ENCODE peak calls at places on chromosomes 12 and 14, in nine cellular contexts. C is HCT116, N is fibroblast of lung, J is mesendoderm, Q is tibial artery, Y is OCI-LY7, P is heart right ventricle, T is left lung, R is iPS DF 6.9. Z is an unnamed sample.

GRCh38 chr12:52662093-52663006 is 10.3 kb upstream of the KRT2 start:
- DNase-seq in C (no peak), N (no peak), J (peak), Q (no peak), Y (no peak), P (no peak), T (no peak), R (no peak), Z (no peak)

GRCh38 chr12:4355843-4356327 is 23.6 kb downstream of the FGF23 start:
- DNase-seq in C (peak), N (peak), J (peak), Q (no peak), Y (peak), P (peak), T (no peak), R (peak), Z (no peak)

GRCh38 chr12:1877169-1877878 is 41.1 kb downstream of the CACNA2D4 start:
- DNase-seq in C (no peak), N (no peak), J (no peak), Q (no peak), Y (no peak), P (no peak), T (no peak), R (no peak), Z (no peak)

GRCh38 chr12:3206536-3207072 is 129.4 kb downstream of the TSPAN9 start:
- DNase-seq in C (no peak), N (no peak), J (no peak), Q (no peak), Y (no peak), P (no peak), T (no peak), R (no peak), Z (no peak)

GRCh38 chr14:52012635-52013034 is 23.3 kb downstream of the RTRAF start:
- DNase-seq in C (no peak), N (no peak), J (no peak), Q (peak), Y (no peak), P (peak), T (no peak), R (no peak), Z (no peak)

GRCh38 chr12:69994593-69995222 is 169.7 kb downstream of the MYRFL start:
- DNase-seq in C (no peak), N (no peak), J (no peak), Q (no peak), Y (no peak), P (no peak), T (no peak), R (no peak), Z (no peak)

GRCh38 chr12:121124402-121125109 is 8.1 kb upstream of the P2RX7 start:
- DNase-seq in C (peak), N (peak), J (peak), Q (no peak), Y (no peak), P (peak), T (no peak), R (no peak), Z (peak)

GRCh38 chr12:91422107-91422506 is 239.5 kb upstream of the DCN start:
- DNase-seq in C (no peak), N (no peak), J (no peak), Q (no peak), Y (no peak), P (no peak), T (no peak), R (no peak), Z (no peak)

GRCh38 chr12:63889236-63889635 is 44.7 kb downstream of the SRGAP1 start:
- DNase-seq in C (no peak), N (peak), J (peak), Q (no peak), Y (no peak), P (no peak), T (no peak), R (no peak), Z (no peak)

GRCh38 chr12:51860986-51861385 is 12.5 kb upstream of the FIGNL2 start:
- DNase-seq in C (no peak), N (no peak), J (no peak), Q (no peak), Y (no peak), P (no peak), T (no peak), R (no peak), Z (no peak)

GRCh38 chr12:63814146-63814774 is 30.2 kb upstream of the SRGAP1 start:
- DNase-seq in C (no peak), N (no peak), J (no peak), Q (no peak), Y (no peak), P (no peak), T (no peak), R (no peak), Z (no peak)

GRCh38 chr12:79439179-79439825 is 251.5 kb downstream of the PAWR start:
- DNase-seq in C (no peak), N (peak), J (no peak), Q (no peak), Y (no peak), P (no peak), T (no peak), R (no peak), Z (no peak)

GRCh38 chr12:112322882-112323547 is 59.2 kb downstream of the HECTD4 start:
- DNase-seq in C (no peak), N (no peak), J (peak), Q (no peak), Y (no peak), P (no peak), T (no peak), R (no peak), Z (no peak)

GRCh38 chr12:26713885-26714383 is 119.1 kb downstream of the ITPR2 start:
- DNase-seq in C (no peak), N (no peak), J (no peak), Q (no peak), Y (peak), P (no peak), T (no peak), R (no peak), Z (no peak)

GRCh38 chr12:115763376-115763775 is 514.1 kb downstream of the MED13L start:
- DNase-seq in C (no peak), N (no peak), J (no peak), Q (no peak), Y (no peak), P (no peak), T (no peak), R (no peak), Z (no peak)

GRCh38 chr14:105442125-105442524 is 22.5 kb downstream of the MTA1 start:
- DNase-seq in C (no peak), N (no peak), J (no peak), Q (no peak), Y (no peak), P (no peak), T (no peak), R (no peak), Z (no peak)

GRCh38 chr12:96500686-96501085 is 11.3 kb downstream of the CFAP54 start:
- DNase-seq in C (no peak), N (no peak), J (no peak), Q (no peak), Y (peak), P (no peak), T (no peak), R (no peak), Z (no peak)

GRCh38 chr12:22312336-22312735 is 22.2 kb downstream of the ST8SIA1 start:
- DNase-seq in C (no peak), N (peak), J (no peak), Q (no peak), Y (no peak), P (peak), T (no peak), R (no peak), Z (peak)

GRCh38 chr12:125185740-125186470 is 120.7 kb downstream of the AACS start:
- DNase-seq in C (peak), N (peak), J (peak), Q (peak), Y (peak), P (peak), T (peak), R (no peak), Z (no peak)
- H3K27ac ChIP-seq in C (peak), N (no peak), J (peak), Q (no peak), Y (no peak), P (no peak), T (no peak), R (no peak), Z (no peak)

DNA sequence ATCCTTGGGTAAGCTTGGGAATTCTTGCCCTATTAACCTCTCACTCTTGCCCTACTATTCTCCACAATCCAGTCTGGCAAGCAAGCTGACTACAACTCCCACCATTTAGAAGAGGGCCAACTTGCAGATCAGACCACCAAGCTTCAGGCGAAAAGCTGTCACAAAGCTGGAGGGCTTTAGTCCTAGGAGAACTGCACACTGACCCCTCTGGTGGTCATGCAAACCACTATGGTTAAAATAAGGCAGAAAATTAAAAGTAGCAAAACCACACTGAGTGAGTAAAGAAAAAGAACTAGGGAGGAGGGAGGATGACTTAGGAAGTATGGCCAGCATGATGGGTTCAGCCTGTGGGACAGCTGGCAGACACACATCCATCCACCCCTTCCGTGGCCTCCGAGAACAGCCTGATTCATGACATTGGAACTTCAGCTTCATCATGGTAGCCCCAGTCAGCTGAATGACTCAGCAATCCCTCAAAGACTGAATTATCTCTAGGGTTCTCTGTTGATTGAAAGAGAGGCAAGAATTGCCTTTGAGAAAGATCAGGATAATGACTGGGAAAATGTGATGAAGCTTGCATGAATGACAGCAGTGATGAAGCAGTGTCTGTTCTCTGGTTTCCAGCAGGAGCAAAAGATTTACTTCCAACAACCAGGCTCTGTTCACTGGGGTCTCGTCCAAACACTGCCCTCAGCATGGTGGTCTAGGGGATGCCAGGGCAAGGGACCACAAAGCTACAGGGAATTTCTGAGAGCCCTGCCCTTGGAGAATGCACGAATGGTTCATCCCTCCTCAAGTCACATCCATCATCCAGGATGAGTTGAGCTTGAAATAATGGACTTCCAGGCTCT is 24.4 kb downstream of the PITPNM2 start:
- DNase-seq in C (peak), N (peak), J (peak), Q (peak), Y (no peak), P (no peak), T (peak), R (no peak), Z (peak)
- H3K27ac ChIP-seq in C (peak), N (peak), J (peak), Q (peak), Y (no peak), P (no peak), T (no peak), R (no peak), Z (peak)

DNA sequence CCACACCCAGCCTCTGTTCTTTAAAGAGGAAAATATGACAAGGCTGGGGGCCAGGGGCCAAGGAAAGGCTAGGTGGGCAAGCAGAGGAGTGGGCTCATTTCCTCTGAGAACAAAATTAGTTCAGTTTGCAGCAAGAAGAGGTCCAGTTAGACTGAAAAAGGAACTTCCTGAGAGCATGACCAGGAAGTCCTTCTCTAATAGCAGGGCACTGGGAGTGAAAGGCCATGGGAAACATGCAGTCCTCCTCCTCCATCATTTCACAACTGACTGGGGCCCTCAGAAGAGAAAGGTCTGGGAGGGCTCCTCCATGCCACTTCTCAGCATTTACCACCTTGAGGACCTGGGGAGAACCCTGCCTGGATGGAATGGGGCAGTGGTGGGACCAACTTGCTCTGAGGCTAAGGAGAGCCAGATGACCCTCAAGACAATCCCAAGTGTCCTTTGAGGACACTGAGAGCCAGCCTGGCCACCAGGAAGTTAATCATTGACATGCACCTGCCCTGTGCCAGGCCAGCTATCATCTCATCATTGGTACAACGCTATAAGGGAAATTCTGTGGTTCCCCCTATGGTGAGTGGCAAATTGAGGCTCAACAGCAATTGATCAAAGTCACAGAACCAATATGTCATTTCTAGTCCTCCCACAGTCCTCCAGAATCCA is 2.0 kb downstream of the AQP2 start:
- DNase-seq in C (no peak), N (no peak), J (no peak), Q (peak), Y (no peak), P (no peak), T (peak), R (no peak), Z (no peak)
- H3K27ac ChIP-seq in C (no peak), N (no peak), J (no peak), Q (no peak), Y (no peak), P (no peak), T (no peak), R (no peak), Z (no peak)

GRCh38 chr12:57743769-57744168 is 1.1 kb upstream of the TSPAN31 start:
- DNase-seq in C (no peak), N (no peak), J (no peak), Q (no peak), Y (no peak), P (no peak), T (no peak), R (no peak), Z (no peak)
- H3K27ac ChIP-seq in C (peak), N (no peak), J (no peak), Q (peak), Y (no peak), P (no peak), T (no peak), R (no peak), Z (no peak)

GRCh38 chr12:24901975-24902461 is 46.9 kb downstream of the BCAT1 start:
- DNase-seq in C (no peak), N (peak), J (peak), Q (no peak), Y (no peak), P (no peak), T (no peak), R (no peak), Z (no peak)
- H3K27ac ChIP-seq in C (no peak), N (peak), J (peak), Q (peak), Y (no peak), P (no peak), T (peak), R (no peak), Z (no peak)

GRCh38 chr14:99214701-99215100 is 57.3 kb downstream of the BCL11B start:
- DNase-seq in C (no peak), N (no peak), J (no peak), Q (no peak), Y (no peak), P (no peak), T (no peak), R (no peak), Z (no peak)

GRCh38 chr14:99217556-99217955 is 54.4 kb downstream of the BCL11B start:
- DNase-seq in C (no peak), N (no peak), J (no peak), Q (no peak), Y (no peak), P (no peak), T (no peak), R (no peak), Z (no peak)

GRCh38 chr14:99216191-99216590 is 55.8 kb downstream of the BCL11B start:
- DNase-seq in C (no peak), N (no peak), J (no peak), Q (no peak), Y (no peak), P (no peak), T (no peak), R (no peak), Z (no peak)

GRCh38 chr14:99215277-99215676 is 56.7 kb downstream of the BCL11B start:
- DNase-seq in C (no peak), N (peak), J (no peak), Q (no peak), Y (no peak), P (no peak), T (no peak), R (no peak), Z (no peak)

GRCh38 chr14:99217066-99217465 is 54.9 kb downstream of the BCL11B start:
- DNase-seq in C (no peak), N (no peak), J (no peak), Q (no peak), Y (no peak), P (no peak), T (no peak), R (no peak), Z (no peak)
- H3K27ac ChIP-seq in C (no peak), N (no peak), J (no peak), Q (no peak), Y (no peak), P (no peak), T (no peak), R (no peak), Z (no peak)

GRCh38 chr14:68523994-68524725 is 268.7 kb downstream of the ZFP36L1 start:
- DNase-seq in C (no peak), N (no peak), J (no peak), Q (no peak), Y (no peak), P (no peak), T (no peak), R (no peak), Z (no peak)

GRCh38 chr14:68521557-68521901 is 271.3 kb downstream of the ZFP36L1 start:
- DNase-seq in C (no peak), N (no peak), J (no peak), Q (no peak), Y (no peak), P (no peak), T (no peak), R (no peak), Z (no peak)

GRCh38 chr14:68523326-68523610 is 269.6 kb downstream of the ZFP36L1 start:
- DNase-seq in C (no peak), N (no peak), J (no peak), Q (no peak), Y (no peak), P (no peak), T (no peak), R (no peak), Z (no peak)

GRCh38 chr14:68521952-68522509 is 270.8 kb downstream of the ZFP36L1 start:
- DNase-seq in C (no peak), N (no peak), J (no peak), Q (no peak), Y (no peak), P (no peak), T (no peak), R (no peak), Z (no peak)

GRCh38 chr14:68522510-68523325 is 270.1 kb downstream of the ZFP36L1 start:
- DNase-seq in C (no peak), N (no peak), J (peak), Q (no peak), Y (no peak), P (no peak), T (no peak), R (no peak), Z (no peak)
- H3K27ac ChIP-seq in C (no peak), N (no peak), J (peak), Q (peak), Y (no peak), P (peak), T (peak), R (no peak), Z (peak)